ENCODE peak calls at places on chromosomes 7 and 10, in ten cellular contexts. One of them, this sample, is unnamed.

GRCh38 chr10:96708456-96708855 is 11.9 kb downstream of the PIK3AP1 start:
- DNase-seq in lung: no peak
- DNase-seq in cardiac muscle cell: no peak
- DNase-seq in HCT116: no peak
- DNase-seq in ovary: no peak
- DNase-seq in kidney epithelial cell: no peak
- DNase-seq in CD8-positive, alpha-beta T cell: no peak
- DNase-seq in CD8-positive, alpha-beta memory T cell: no peak
- DNase-seq in sigmoid colon: no peak
- DNase-seq in astrocyte: no peak
- DNase-seq in this sample: no peak

GRCh38 chr10:99266383-99266782 is 30.7 kb upstream of the HPSE2 start:
- DNase-seq in lung: no peak
- DNase-seq in cardiac muscle cell: no peak
- DNase-seq in HCT116: no peak
- DNase-seq in ovary: no peak
- DNase-seq in kidney epithelial cell: no peak
- DNase-seq in CD8-positive, alpha-beta T cell: no peak
- DNase-seq in CD8-positive, alpha-beta memory T cell: no peak
- DNase-seq in sigmoid colon: no peak
- DNase-seq in astrocyte: no peak
- DNase-seq in this sample: no peak

GRCh38 chr7:121766676-121767075 is 106.3 kb upstream of the PTPRZ1 start:
- DNase-seq in lung: no peak
- DNase-seq in cardiac muscle cell: no peak
- DNase-seq in HCT116: no peak
- DNase-seq in ovary: no peak
- DNase-seq in kidney epithelial cell: no peak
- DNase-seq in CD8-positive, alpha-beta T cell: no peak
- DNase-seq in CD8-positive, alpha-beta memory T cell: no peak
- DNase-seq in sigmoid colon: no peak
- DNase-seq in astrocyte: no peak
- DNase-seq in this sample: no peak

GRCh38 chr7:150941983-150942590 is 36.0 kb downstream of the KCNH2 start:
- DNase-seq in lung: no peak
- DNase-seq in cardiac muscle cell: peak; percentile 36
- DNase-seq in HCT116: no peak
- DNase-seq in ovary: no peak
- DNase-seq in kidney epithelial cell: no peak
- DNase-seq in CD8-positive, alpha-beta T cell: no peak
- DNase-seq in CD8-positive, alpha-beta memory T cell: peak; percentile 29
- DNase-seq in sigmoid colon: peak; percentile 83
- DNase-seq in astrocyte: no peak
- DNase-seq in this sample: peak; percentile 81

GRCh38 chr7:63008366-63008765 is 990.3 kb upstream of the ZNF722 start:
- DNase-seq in lung: no peak
- DNase-seq in cardiac muscle cell: no peak
- DNase-seq in HCT116: no peak
- DNase-seq in ovary: no peak
- DNase-seq in kidney epithelial cell: no peak
- DNase-seq in CD8-positive, alpha-beta T cell: no peak
- DNase-seq in CD8-positive, alpha-beta memory T cell: no peak
- DNase-seq in sigmoid colon: no peak
- DNase-seq in astrocyte: no peak
- DNase-seq in this sample: no peak

GRCh38 chr7:21690717-21691116 is 147.9 kb downstream of the DNAH11 start:
- DNase-seq in lung: no peak
- DNase-seq in cardiac muscle cell: no peak
- DNase-seq in HCT116: no peak
- DNase-seq in ovary: no peak
- DNase-seq in kidney epithelial cell: no peak
- DNase-seq in CD8-positive, alpha-beta T cell: no peak
- DNase-seq in CD8-positive, alpha-beta memory T cell: no peak
- DNase-seq in sigmoid colon: no peak
- DNase-seq in astrocyte: no peak
- DNase-seq in this sample: no peak

GRCh38 chr10:92847185-92847864 is 995 bp upstream of the EXOC6 start:
- DNase-seq in lung: no peak
- DNase-seq in cardiac muscle cell: no peak
- DNase-seq in HCT116: no peak
- DNase-seq in ovary: no peak
- DNase-seq in kidney epithelial cell: no peak
- DNase-seq in CD8-positive, alpha-beta T cell: no peak
- DNase-seq in CD8-positive, alpha-beta memory T cell: no peak
- DNase-seq in sigmoid colon: no peak
- DNase-seq in astrocyte: no peak
- DNase-seq in this sample: no peak

GRCh38 chr7:44150466-44150832 is 9.3 kb upstream of the MYL7 start:
- DNase-seq in lung: no peak
- DNase-seq in cardiac muscle cell: no peak
- DNase-seq in HCT116: no peak
- DNase-seq in ovary: no peak
- DNase-seq in kidney epithelial cell: no peak
- DNase-seq in CD8-positive, alpha-beta T cell: no peak
- DNase-seq in CD8-positive, alpha-beta memory T cell: no peak
- DNase-seq in sigmoid colon: no peak
- DNase-seq in astrocyte: no peak
- DNase-seq in this sample: peak; percentile 15

GRCh38 chr7:271266-272107 is 18.5 kb upstream of the FOXL3 start:
- DNase-seq in lung: no peak
- DNase-seq in cardiac muscle cell: no peak
- DNase-seq in HCT116: no peak
- DNase-seq in ovary: no peak
- DNase-seq in kidney epithelial cell: no peak
- DNase-seq in CD8-positive, alpha-beta T cell: no peak
- DNase-seq in CD8-positive, alpha-beta memory T cell: no peak
- DNase-seq in sigmoid colon: no peak
- DNase-seq in astrocyte: peak; percentile 28
- DNase-seq in this sample: peak; percentile 30

GRCh38 chr10:4384254-4384653 is 441.8 kb upstream of the AKR1E2 start:
- DNase-seq in lung: no peak
- DNase-seq in cardiac muscle cell: no peak
- DNase-seq in HCT116: no peak
- DNase-seq in ovary: no peak
- DNase-seq in kidney epithelial cell: no peak
- DNase-seq in CD8-positive, alpha-beta T cell: no peak
- DNase-seq in CD8-positive, alpha-beta memory T cell: no peak
- DNase-seq in sigmoid colon: no peak
- DNase-seq in astrocyte: peak; percentile 69
- DNase-seq in this sample: no peak

GRCh38 chr7:132394283-132395003 is 181.8 kb downstream of the PLXNA4 start:
- DNase-seq in lung: no peak
- DNase-seq in cardiac muscle cell: no peak
- DNase-seq in HCT116: peak; percentile 2
- DNase-seq in ovary: no peak
- DNase-seq in kidney epithelial cell: no peak
- DNase-seq in CD8-positive, alpha-beta T cell: no peak
- DNase-seq in CD8-positive, alpha-beta memory T cell: peak; percentile 42
- DNase-seq in sigmoid colon: no peak
- DNase-seq in astrocyte: no peak
- DNase-seq in this sample: no peak

GRCh38 chr10:404341-404740 is 269.1 kb downstream of the ZMYND11 start:
- DNase-seq in lung: no peak
- DNase-seq in cardiac muscle cell: no peak
- DNase-seq in HCT116: no peak
- DNase-seq in ovary: no peak
- DNase-seq in kidney epithelial cell: no peak
- DNase-seq in CD8-positive, alpha-beta T cell: no peak
- DNase-seq in CD8-positive, alpha-beta memory T cell: no peak
- DNase-seq in sigmoid colon: no peak
- DNase-seq in astrocyte: peak; percentile 76
- DNase-seq in this sample: no peak

GRCh38 chr10:30392564-30392990 is 41.4 kb upstream of the MAP3K8 start:
- DNase-seq in lung: peak; percentile 64
- DNase-seq in cardiac muscle cell: peak; percentile 77
- DNase-seq in HCT116: peak; percentile 57
- DNase-seq in ovary: peak; percentile 77
- DNase-seq in kidney epithelial cell: no peak
- DNase-seq in CD8-positive, alpha-beta T cell: peak; percentile 53
- DNase-seq in CD8-positive, alpha-beta memory T cell: peak; percentile 65
- DNase-seq in sigmoid colon: peak; percentile 86
- DNase-seq in astrocyte: peak; percentile 18
- DNase-seq in this sample: peak; percentile 93

GRCh38 chr7:82729172-82730030 is 285.8 kb upstream of the CACNA2D1 start:
- DNase-seq in lung: no peak
- DNase-seq in cardiac muscle cell: peak; percentile 42
- DNase-seq in HCT116: peak; percentile 48
- DNase-seq in ovary: no peak
- DNase-seq in kidney epithelial cell: peak; percentile 9
- DNase-seq in CD8-positive, alpha-beta T cell: no peak
- DNase-seq in CD8-positive, alpha-beta memory T cell: peak; percentile 8
- DNase-seq in sigmoid colon: no peak
- DNase-seq in astrocyte: no peak
- DNase-seq in this sample: peak; percentile 38

DNA sequence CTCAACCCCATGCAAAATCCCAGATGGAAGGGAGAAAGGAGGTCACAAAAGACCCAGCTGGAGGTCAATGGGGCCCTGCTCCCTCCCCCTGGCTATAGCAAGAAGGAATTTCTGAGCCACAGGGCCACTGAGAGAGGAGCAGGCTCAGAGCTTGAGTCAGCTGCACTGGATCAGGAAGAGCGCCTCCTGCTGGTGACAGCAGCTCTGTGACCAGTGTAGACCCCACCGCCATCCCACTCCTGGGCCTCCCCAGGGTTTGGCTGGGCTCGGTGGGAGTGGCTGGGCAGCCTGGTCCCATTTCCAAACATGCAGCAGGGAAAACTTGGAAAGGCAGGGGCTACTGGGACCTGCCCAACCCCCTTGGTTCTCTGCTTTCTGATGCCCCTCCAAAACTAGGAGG is 31.5 kb upstream of the PRLHR start:
- DNase-seq in lung: no peak
- DNase-seq in cardiac muscle cell: no peak
- DNase-seq in HCT116: no peak
- DNase-seq in ovary: no peak
- DNase-seq in kidney epithelial cell: no peak
- DNase-seq in CD8-positive, alpha-beta T cell: no peak
- DNase-seq in CD8-positive, alpha-beta memory T cell: no peak
- DNase-seq in sigmoid colon: no peak
- DNase-seq in astrocyte: no peak
- DNase-seq in this sample: peak; percentile 70
- H3K4me3 ChIP-seq in lung: no peak overlapping the region
- H3K4me3 ChIP-seq in cardiac muscle cell: no peak overlapping the region
- H3K4me3 ChIP-seq in HCT116: no peak overlapping the region
- H3K4me3 ChIP-seq in ovary: no peak overlapping the region
- H3K4me3 ChIP-seq in kidney epithelial cell: no peak overlapping the region
- H3K4me3 ChIP-seq in CD8-positive, alpha-beta T cell: no peak overlapping the region
- H3K4me3 ChIP-seq in CD8-positive, alpha-beta memory T cell: no peak overlapping the region
- H3K4me3 ChIP-seq in sigmoid colon: no peak overlapping the region
- H3K4me3 ChIP-seq in astrocyte: no peak overlapping the region
- H3K4me3 ChIP-seq in this sample: no peak overlapping the region

GRCh38 chr7:157584420-157584819 is 247.6 kb downstream of the DNAJB6 start:
- DNase-seq in lung: no peak
- DNase-seq in cardiac muscle cell: no peak
- DNase-seq in HCT116: no peak
- DNase-seq in ovary: no peak
- DNase-seq in kidney epithelial cell: no peak
- DNase-seq in CD8-positive, alpha-beta T cell: no peak
- DNase-seq in CD8-positive, alpha-beta memory T cell: no peak
- DNase-seq in sigmoid colon: no peak
- DNase-seq in astrocyte: no peak
- DNase-seq in this sample: no peak
- H3K27me3 ChIP-seq in lung: no peaks in the 10 kb centered on the region
- H3K27me3 ChIP-seq in cardiac muscle cell: no peaks in the 10 kb centered on the region
- H3K27me3 ChIP-seq in HCT116: no peaks in the 10 kb centered on the region
- H3K27me3 ChIP-seq in ovary: no peaks in the 10 kb centered on the region
- H3K27me3 ChIP-seq in kidney epithelial cell: no peaks in the 10 kb centered on the region
- H3K27me3 ChIP-seq in CD8-positive, alpha-beta T cell: peaks cover 4% of the 10 kb centered on the region
- H3K27me3 ChIP-seq in CD8-positive, alpha-beta memory T cell: peaks cover 11% of the 10 kb centered on the region
- H3K27me3 ChIP-seq in sigmoid colon: peaks cover 2% of the 10 kb centered on the region
- H3K27me3 ChIP-seq in astrocyte: no peaks in the 10 kb centered on the region
- H3K27me3 ChIP-seq in this sample: no peaks in the 10 kb centered on the region

GRCh38 chr7:152144557-152145245 is 119.2 kb downstream of the GALNT11 start:
- DNase-seq in lung: no peak
- DNase-seq in cardiac muscle cell: no peak
- DNase-seq in HCT116: no peak
- DNase-seq in ovary: no peak
- DNase-seq in kidney epithelial cell: no peak
- DNase-seq in CD8-positive, alpha-beta T cell: no peak
- DNase-seq in CD8-positive, alpha-beta memory T cell: peak; percentile 47
- DNase-seq in sigmoid colon: no peak
- DNase-seq in astrocyte: no peak
- DNase-seq in this sample: no peak
- H3K36me3 ChIP-seq in lung: peaks cover 39% of the 10 kb centered on the region
- H3K36me3 ChIP-seq in cardiac muscle cell: peaks cover 65% of the 10 kb centered on the region
- H3K36me3 ChIP-seq in HCT116: peaks cover 11% of the 10 kb centered on the region
- H3K36me3 ChIP-seq in ovary: no peaks in the 10 kb centered on the region
- H3K36me3 ChIP-seq in kidney epithelial cell: no peaks in the 10 kb centered on the region
- H3K36me3 ChIP-seq in CD8-positive, alpha-beta T cell: peaks cover 25% of the 10 kb centered on the region
- H3K36me3 ChIP-seq in CD8-positive, alpha-beta memory T cell: peaks cover 24% of the 10 kb centered on the region
- H3K36me3 ChIP-seq in sigmoid colon: peaks cover 42% of the 10 kb centered on the region
- H3K36me3 ChIP-seq in astrocyte: peaks cover 46% of the 10 kb centered on the region
- H3K36me3 ChIP-seq in this sample: peaks cover 19% of the 10 kb centered on the region

GRCh38 chr10:36555036-36555435 is 570.4 kb upstream of the ANKRD30A start:
- DNase-seq in lung: no peak
- DNase-seq in cardiac muscle cell: no peak
- DNase-seq in HCT116: no peak
- DNase-seq in ovary: no peak
- DNase-seq in kidney epithelial cell: no peak
- DNase-seq in CD8-positive, alpha-beta T cell: no peak
- DNase-seq in CD8-positive, alpha-beta memory T cell: no peak
- DNase-seq in sigmoid colon: no peak
- DNase-seq in astrocyte: no peak
- DNase-seq in this sample: no peak

GRCh38 chr10:36564433-36564832 is 561.0 kb upstream of the ANKRD30A start:
- DNase-seq in lung: no peak
- DNase-seq in cardiac muscle cell: no peak
- DNase-seq in HCT116: no peak
- DNase-seq in ovary: no peak
- DNase-seq in kidney epithelial cell: no peak
- DNase-seq in CD8-positive, alpha-beta T cell: no peak
- DNase-seq in CD8-positive, alpha-beta memory T cell: no peak
- DNase-seq in sigmoid colon: no peak
- DNase-seq in astrocyte: no peak
- DNase-seq in this sample: no peak

GRCh38 chr10:36556468-36556867 is 568.9 kb upstream of the ANKRD30A start:
- DNase-seq in lung: no peak
- DNase-seq in cardiac muscle cell: no peak
- DNase-seq in HCT116: no peak
- DNase-seq in ovary: no peak
- DNase-seq in kidney epithelial cell: no peak
- DNase-seq in CD8-positive, alpha-beta T cell: no peak
- DNase-seq in CD8-positive, alpha-beta memory T cell: no peak
- DNase-seq in sigmoid colon: no peak
- DNase-seq in astrocyte: peak; percentile 12
- DNase-seq in this sample: no peak

GRCh38 chr10:36559990-36560389 is 565.4 kb upstream of the ANKRD30A start:
- DNase-seq in lung: no peak
- DNase-seq in cardiac muscle cell: no peak
- DNase-seq in HCT116: no peak
- DNase-seq in ovary: no peak
- DNase-seq in kidney epithelial cell: no peak
- DNase-seq in CD8-positive, alpha-beta T cell: no peak
- DNase-seq in CD8-positive, alpha-beta memory T cell: no peak
- DNase-seq in sigmoid colon: no peak
- DNase-seq in astrocyte: peak; percentile 2
- DNase-seq in this sample: no peak

GRCh38 chr10:36559412-36559811 is 566.0 kb upstream of the ANKRD30A start:
- DNase-seq in lung: no peak
- DNase-seq in cardiac muscle cell: no peak
- DNase-seq in HCT116: no peak
- DNase-seq in ovary: no peak
- DNase-seq in kidney epithelial cell: no peak
- DNase-seq in CD8-positive, alpha-beta T cell: no peak
- DNase-seq in CD8-positive, alpha-beta memory T cell: no peak
- DNase-seq in sigmoid colon: no peak
- DNase-seq in astrocyte: peak; percentile 52
- DNase-seq in this sample: no peak
- H3K4me3 ChIP-seq in lung: no peak overlapping the region
- H3K4me3 ChIP-seq in cardiac muscle cell: no peak overlapping the region
- H3K4me3 ChIP-seq in HCT116: no peak overlapping the region
- H3K4me3 ChIP-seq in ovary: no peak overlapping the region
- H3K4me3 ChIP-seq in kidney epithelial cell: no peak overlapping the region
- H3K4me3 ChIP-seq in CD8-positive, alpha-beta T cell: no peak overlapping the region
- H3K4me3 ChIP-seq in CD8-positive, alpha-beta memory T cell: no peak overlapping the region
- H3K4me3 ChIP-seq in sigmoid colon: no peak overlapping the region
- H3K4me3 ChIP-seq in astrocyte: no peak overlapping the region
- H3K4me3 ChIP-seq in this sample: no peak overlapping the region